ENCODE peak calls at places on chromosomes 11 and 22, in six cellular contexts. One of them, this sample, is unnamed.

GRCh38 chr11:65186701-65187100 is 5.0 kb downstream of the CAPN1 start:
- DNase-seq in spleen: no peak
- DNase-seq in heart left ventricle: no peak
- DNase-seq in uterus: no peak
- DNase-seq in sigmoid colon: no peak
- DNase-seq in A549: no peak
- DNase-seq in this sample: no peak

GRCh38 chr22:26589845-26590524 is at the start of gene TPST2:
- DNase-seq in heart left ventricle: peak
- DNase-seq in sigmoid colon: peak
- DNase-seq in spleen: peak
- DNase-seq in A549: peak
- DNase-seq in uterus: peak
- DNase-seq in this sample: peak

GRCh38 chr22:30730351-30730750 is 35.7 kb downstream of the OSBP2 start:
- DNase-seq in uterus: no peak
- DNase-seq in sigmoid colon: no peak
- DNase-seq in spleen: no peak
- DNase-seq in A549: no peak
- DNase-seq in heart left ventricle: no peak
- DNase-seq in this sample: no peak

GRCh38 chr11:75203138-75203537 is 37.4 kb upstream of the TPBGL start:
- DNase-seq in A549: no peak
- DNase-seq in uterus: no peak
- DNase-seq in spleen: no peak
- DNase-seq in heart left ventricle: no peak
- DNase-seq in sigmoid colon: no peak
- DNase-seq in this sample: no peak

GRCh38 chr11:120235024-120235628 is 4.8 kb upstream of the POU2F3 start:
- DNase-seq in spleen: no peak
- DNase-seq in A549: peak
- DNase-seq in uterus: no peak
- DNase-seq in heart left ventricle: peak
- DNase-seq in sigmoid colon: no peak
- DNase-seq in this sample: peak

GRCh38 chr11:100827934-100828661 is 141.0 kb downstream of the ARHGAP42 start:
- DNase-seq in A549: peak
- DNase-seq in sigmoid colon: no peak
- DNase-seq in spleen: no peak
- DNase-seq in heart left ventricle: no peak
- DNase-seq in uterus: no peak
- DNase-seq in this sample: no peak

GRCh38 chr11:116691779-116692178 is 81.0 kb downstream of the BUD13 start:
- DNase-seq in sigmoid colon: peak
- DNase-seq in spleen: peak
- DNase-seq in uterus: peak
- DNase-seq in heart left ventricle: peak
- DNase-seq in A549: peak
- DNase-seq in this sample: no peak

GRCh38 chr22:28799834-28800307 is 498 bp downstream of the XBP1 start:
- DNase-seq in spleen: peak
- DNase-seq in sigmoid colon: peak
- DNase-seq in A549: no peak
- DNase-seq in uterus: peak
- DNase-seq in heart left ventricle: peak
- DNase-seq in this sample: peak

GRCh38 chr11:4891996-4892640 is 10.4 kb downstream of the OR51T1 start:
- DNase-seq in A549: peak
- DNase-seq in uterus: no peak
- DNase-seq in spleen: no peak
- DNase-seq in heart left ventricle: no peak
- DNase-seq in sigmoid colon: no peak
- DNase-seq in this sample: no peak

GRCh38 chr11:132158091-132158490 is 787.7 kb downstream of the NTM start:
- DNase-seq in A549: no peak
- DNase-seq in uterus: no peak
- DNase-seq in sigmoid colon: no peak
- DNase-seq in heart left ventricle: no peak
- DNase-seq in spleen: no peak
- DNase-seq in this sample: no peak

GRCh38 chr11:84089072-84090057 is 803.2 kb upstream of the CCDC90B start:
- DNase-seq in sigmoid colon: no peak
- DNase-seq in spleen: no peak
- DNase-seq in uterus: no peak
- DNase-seq in A549: no peak
- DNase-seq in heart left ventricle: no peak
- DNase-seq in this sample: no peak

GRCh38 chr11:45071232-45071631 is 75.2 kb upstream of the PRDM11 start:
- DNase-seq in uterus: no peak
- DNase-seq in A549: no peak
- DNase-seq in heart left ventricle: no peak
- DNase-seq in spleen: no peak
- DNase-seq in sigmoid colon: no peak
- DNase-seq in this sample: no peak

GRCh38 chr11:32312865-32313403 is 122.4 kb downstream of the WT1 start:
- DNase-seq in heart left ventricle: no peak
- DNase-seq in sigmoid colon: no peak
- DNase-seq in spleen: no peak
- DNase-seq in uterus: peak
- DNase-seq in A549: peak
- DNase-seq in this sample: no peak

GRCh38 chr11:35582033-35582432 is 36.2 kb upstream of the FJX1 start:
- DNase-seq in A549: no peak
- DNase-seq in sigmoid colon: no peak
- DNase-seq in uterus: no peak
- DNase-seq in heart left ventricle: no peak
- DNase-seq in spleen: no peak
- DNase-seq in this sample: no peak

GRCh38 chr11:105109855-105110750 is 29.5 kb downstream of the CARD18 start:
- DNase-seq in A549: no peak
- DNase-seq in heart left ventricle: no peak
- DNase-seq in uterus: no peak
- DNase-seq in sigmoid colon: no peak
- DNase-seq in spleen: no peak
- DNase-seq in this sample: no peak

GRCh38 chr11:82980947-82981346 is 79.4 kb downstream of the DDIAS start:
- DNase-seq in sigmoid colon: no peak
- DNase-seq in uterus: no peak
- DNase-seq in spleen: no peak
- DNase-seq in A549: no peak
- DNase-seq in heart left ventricle: no peak
- DNase-seq in this sample: no peak

GRCh38 chr22:48315415-48316244 is 1512.0 kb downstream of the BRD1 start:
- DNase-seq in uterus: no peak
- DNase-seq in spleen: peak
- DNase-seq in heart left ventricle: no peak
- DNase-seq in sigmoid colon: peak
- DNase-seq in A549: no peak
- DNase-seq in this sample: no peak

GRCh38 chr11:58921778-58922390 is 17.4 kb upstream of the GLYATL1 start:
- DNase-seq in sigmoid colon: no peak
- DNase-seq in spleen: no peak
- DNase-seq in uterus: no peak
- DNase-seq in A549: no peak
- DNase-seq in heart left ventricle: no peak
- DNase-seq in this sample: no peak

GRCh38 chr22:37012262-37012904 is 6.9 kb downstream of the TST start:
- DNase-seq in heart left ventricle: no peak
- DNase-seq in uterus: no peak
- DNase-seq in spleen: no peak
- DNase-seq in sigmoid colon: no peak
- DNase-seq in A549: no peak
- DNase-seq in this sample: no peak

GRCh38 chr22:37060801-37061610 is 9.5 kb downstream of the KCTD17 start:
- DNase-seq in A549: no peak
- DNase-seq in heart left ventricle: no peak
- DNase-seq in uterus: no peak
- DNase-seq in spleen: no peak
- DNase-seq in sigmoid colon: no peak
- DNase-seq in this sample: no peak

GRCh38 chr22:26894766-26895485 is 237.5 kb downstream of the MIAT start:
- DNase-seq in heart left ventricle: no peak
- DNase-seq in sigmoid colon: no peak
- DNase-seq in spleen: no peak
- DNase-seq in A549: peak
- DNase-seq in uterus: no peak
- DNase-seq in this sample: peak

GRCh38 chr11:134556186-134556585 is 144.1 kb upstream of the B3GAT1 start:
- DNase-seq in A549: no peak
- DNase-seq in sigmoid colon: peak
- DNase-seq in uterus: no peak
- DNase-seq in spleen: no peak
- DNase-seq in heart left ventricle: no peak
- DNase-seq in this sample: no peak

GRCh38 chr11:43738600-43739409 is 58.3 kb downstream of the HSD17B12 start:
- DNase-seq in heart left ventricle: no peak
- DNase-seq in A549: no peak
- DNase-seq in spleen: no peak
- DNase-seq in sigmoid colon: no peak
- DNase-seq in uterus: peak
- DNase-seq in this sample: no peak

GRCh38 chr11:126992065-126992803 is 8.3 kb downstream of the KIRREL3 start:
- DNase-seq in A549: peak
- DNase-seq in uterus: no peak
- DNase-seq in sigmoid colon: no peak
- DNase-seq in heart left ventricle: no peak
- DNase-seq in spleen: no peak
- DNase-seq in this sample: no peak

GRCh38 chr22:37020192-37020479 is 594 bp downstream of the MPST start:
- DNase-seq in spleen: no peak
- DNase-seq in heart left ventricle: no peak
- DNase-seq in sigmoid colon: no peak
- DNase-seq in A549: no peak
- DNase-seq in uterus: no peak
- DNase-seq in this sample: peak

DNA sequence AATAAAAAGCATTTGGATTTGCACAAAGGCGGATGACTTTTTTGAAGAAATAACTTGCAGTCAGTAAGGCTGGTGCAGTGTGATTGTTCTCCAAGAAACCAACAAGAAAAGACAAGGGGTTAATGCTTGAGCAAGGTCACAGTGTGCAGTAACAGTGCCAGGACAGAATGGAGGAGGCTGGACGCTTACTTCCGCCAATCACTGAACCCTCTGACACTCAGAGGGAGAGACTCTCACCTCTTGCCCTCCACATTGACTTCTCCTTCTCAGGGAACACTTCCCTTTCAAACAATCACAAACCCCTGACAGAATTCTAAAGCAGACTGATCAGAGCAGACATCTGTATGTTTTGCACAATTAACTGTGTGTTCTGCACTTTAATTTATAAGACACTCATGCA is 228.5 kb downstream of the BLID start:
- DNase-seq in A549: no peak
- DNase-seq in heart left ventricle: no peak
- DNase-seq in sigmoid colon: no peak
- DNase-seq in spleen: no peak
- DNase-seq in uterus: no peak
- DNase-seq in this sample: no peak
- H3K4me3 ChIP-seq in A549: no peak
- H3K4me3 ChIP-seq in heart left ventricle: no peak
- H3K4me3 ChIP-seq in sigmoid colon: no peak
- H3K4me3 ChIP-seq in spleen: no peak
- H3K4me3 ChIP-seq in uterus: no peak
- H3K4me3 ChIP-seq in this sample: no peak

GRCh38 chr11:125401746-125402145 is 94.3 kb downstream of the FEZ1 start:
- DNase-seq in heart left ventricle: no peak
- DNase-seq in A549: no peak
- DNase-seq in sigmoid colon: no peak
- DNase-seq in spleen: peak
- DNase-seq in uterus: no peak
- DNase-seq in this sample: no peak
- H3K27ac ChIP-seq in heart left ventricle: no peak
- H3K27ac ChIP-seq in A549: no peak
- H3K27ac ChIP-seq in sigmoid colon: no peak
- H3K27ac ChIP-seq in spleen: no peak
- H3K27ac ChIP-seq in uterus: no peak
- H3K27ac ChIP-seq in this sample: no peak

GRCh38 chr11:69446108-69446507 is 35.4 kb upstream of the LINC01488 start:
- DNase-seq in sigmoid colon: no peak
- DNase-seq in uterus: no peak
- DNase-seq in heart left ventricle: peak
- DNase-seq in spleen: peak
- DNase-seq in A549: no peak
- DNase-seq in this sample: no peak

GRCh38 chr11:69443968-69444364 is 37.5 kb upstream of the LINC01488 start:
- DNase-seq in spleen: peak
- DNase-seq in uterus: no peak
- DNase-seq in A549: no peak
- DNase-seq in sigmoid colon: no peak
- DNase-seq in heart left ventricle: no peak
- DNase-seq in this sample: no peak

GRCh38 chr11:69445131-69445470 is 36.4 kb upstream of the LINC01488 start:
- DNase-seq in uterus: no peak
- DNase-seq in heart left ventricle: peak
- DNase-seq in A549: no peak
- DNase-seq in sigmoid colon: no peak
- DNase-seq in spleen: peak
- DNase-seq in this sample: no peak

GRCh38 chr11:69443138-69443967 is 38.1 kb upstream of the LINC01488 start:
- DNase-seq in sigmoid colon: peak
- DNase-seq in spleen: peak
- DNase-seq in A549: peak
- DNase-seq in heart left ventricle: peak
- DNase-seq in uterus: peak
- DNase-seq in this sample: peak

GRCh38 chr11:69444381-69445130 is 36.9 kb upstream of the LINC01488 start:
- DNase-seq in spleen: peak
- DNase-seq in sigmoid colon: peak
- DNase-seq in A549: no peak
- DNase-seq in heart left ventricle: peak
- DNase-seq in uterus: peak
- DNase-seq in this sample: peak
- TF ChIP-seq POLR2A in spleen: no peak
- TF ChIP-seq POLR2A in sigmoid colon: no peak
- TF ChIP-seq POLR2A in A549: no peak
- TF ChIP-seq POLR2A in heart left ventricle: peak
- TF ChIP-seq POLR2A in uterus: no peak
- TF ChIP-seq POLR2A in this sample: no peak

GRCh38 chr22:33922268-33922667 is 2.0 kb upstream of the LARGE1 start:
- DNase-seq in spleen: peak
- DNase-seq in A549: no peak
- DNase-seq in sigmoid colon: peak
- DNase-seq in uterus: peak
- DNase-seq in heart left ventricle: no peak
- DNase-seq in this sample: peak
- H3K4me3 ChIP-seq in spleen: peak
- H3K4me3 ChIP-seq in A549: peak
- H3K4me3 ChIP-seq in sigmoid colon: peak
- H3K4me3 ChIP-seq in uterus: peak
- H3K4me3 ChIP-seq in heart left ventricle: peak
- H3K4me3 ChIP-seq in this sample: peak